ENCODE peak calls at places on chromosomes 12 and 14, in seven cellular contexts. One of them, this sample, is unnamed.

GRCh38 chr14:22977684-22978486 is 4.5 kb downstream of the AJUBA start:
- DNase-seq in astrocyte of the spinal cord: peak
- DNase-seq in GM12878: no peak
- DNase-seq in ACHN: peak
- DNase-seq in tibial artery: peak
- DNase-seq in Peyer's patch: peak
- DNase-seq in lung: peak
- DNase-seq in this sample: peak

GRCh38 chr12:132731574-132731973 is 20.9 kb downstream of the PGAM5 start:
- DNase-seq in GM12878: no peak
- DNase-seq in tibial artery: no peak
- DNase-seq in ACHN: no peak
- DNase-seq in astrocyte of the spinal cord: no peak
- DNase-seq in lung: no peak
- DNase-seq in Peyer's patch: no peak
- DNase-seq in this sample: no peak

GRCh38 chr12:13171921-13172859 is 24.3 kb upstream of the EMP1 start:
- DNase-seq in ACHN: peak
- DNase-seq in GM12878: no peak
- DNase-seq in lung: peak
- DNase-seq in Peyer's patch: peak
- DNase-seq in astrocyte of the spinal cord: no peak
- DNase-seq in tibial artery: no peak
- DNase-seq in this sample: no peak

GRCh38 chr12:80272516-80272915 is 171.5 kb upstream of the PTPRQ start:
- DNase-seq in lung: no peak
- DNase-seq in tibial artery: no peak
- DNase-seq in astrocyte of the spinal cord: peak
- DNase-seq in Peyer's patch: no peak
- DNase-seq in GM12878: no peak
- DNase-seq in ACHN: no peak
- DNase-seq in this sample: no peak

GRCh38 chr14:37599527-37600368 is 4.3 kb downstream of the TTC6 start:
- DNase-seq in GM12878: no peak
- DNase-seq in astrocyte of the spinal cord: no peak
- DNase-seq in tibial artery: no peak
- DNase-seq in ACHN: no peak
- DNase-seq in Peyer's patch: no peak
- DNase-seq in lung: no peak
- DNase-seq in this sample: no peak

GRCh38 chr12:45343269-45344051 is 127.6 kb downstream of the ANO6 start:
- DNase-seq in astrocyte of the spinal cord: peak
- DNase-seq in tibial artery: no peak
- DNase-seq in GM12878: no peak
- DNase-seq in ACHN: peak
- DNase-seq in lung: no peak
- DNase-seq in Peyer's patch: no peak
- DNase-seq in this sample: no peak

GRCh38 chr14:101889898-101890297 is 74.5 kb upstream of the DYNC1H1 start:
- DNase-seq in tibial artery: no peak
- DNase-seq in ACHN: no peak
- DNase-seq in astrocyte of the spinal cord: no peak
- DNase-seq in GM12878: no peak
- DNase-seq in Peyer's patch: no peak
- DNase-seq in lung: no peak
- DNase-seq in this sample: no peak

GRCh38 chr12:51579321-51579850 is 11.6 kb upstream of the SCN8A start:
- DNase-seq in ACHN: no peak
- DNase-seq in Peyer's patch: no peak
- DNase-seq in lung: no peak
- DNase-seq in tibial artery: no peak
- DNase-seq in astrocyte of the spinal cord: no peak
- DNase-seq in GM12878: no peak
- DNase-seq in this sample: no peak

GRCh38 chr12:105414088-105414487 is 83.6 kb downstream of the C12orf75 start:
- DNase-seq in tibial artery: no peak
- DNase-seq in ACHN: no peak
- DNase-seq in lung: no peak
- DNase-seq in Peyer's patch: no peak
- DNase-seq in GM12878: no peak
- DNase-seq in astrocyte of the spinal cord: no peak
- DNase-seq in this sample: no peak

This sample was measured in uterus.